ENCODE peak calls at places on chromosomes 3 and 15, in seven cellular contexts. O, C, J, P, H, U and G are unnamed samples.

GRCh38 chr3:197525706-197526105 is 30.1 kb downstream of the BDH1 start:
- DNase-seq in H (peak), P (no peak), J (no peak), O (no peak), U (no peak), C (no peak), G (no peak)

GRCh38 chr15:100958326-100959065 is 39.3 kb downstream of the LRRK1 start:
- DNase-seq in C (no peak), J (no peak), H (peak), P (no peak), O (peak), U (no peak), G (no peak)

GRCh38 chr3:18499256-18499655 is 74.1 kb upstream of the SATB1 start:
- DNase-seq in J (no peak), C (no peak), H (no peak), O (no peak), U (no peak), P (no peak), G (no peak)

GRCh38 chr3:154901263-154901662 is 178.9 kb upstream of the MME start:
- DNase-seq in C (no peak), H (no peak), O (no peak), J (no peak), U (no peak), P (no peak), G (no peak)

GRCh38 chr15:45868109-45868691 is 233.4 kb downstream of the SQOR start:
- DNase-seq in C (no peak), P (no peak), J (no peak), U (no peak), H (no peak), O (no peak), G (no peak)

GRCh38 chr3:151169700-151170224 is 33.3 kb downstream of the GPR171 start:
- DNase-seq in P (peak), O (no peak), J (no peak), C (no peak), H (no peak), U (no peak), G (no peak)

GRCh38 chr15:48582472-48583235 is 62.9 kb downstream of the FBN1 start:
- DNase-seq in U (no peak), H (peak), C (no peak), J (peak), P (peak), O (no peak), G (no peak)

GRCh38 chr15:43207024-43207423 is 13.8 kb downstream of the EPB42 start:
- DNase-seq in H (no peak), U (no peak), O (no peak), C (no peak), P (no peak), J (no peak), G (no peak)

GRCh38 chr15:45715528-45715927 is 80.7 kb downstream of the SQOR start:
- DNase-seq in O (no peak), H (no peak), U (no peak), P (no peak), J (no peak), C (no peak), G (no peak)

GRCh38 chr3:9234191-9234590 is 15.3 kb downstream of the SRGAP3 start:
- DNase-seq in J (no peak), P (no peak), O (no peak), H (no peak), C (no peak), U (no peak), G (no peak)

GRCh38 chr15:55110446-55110845 is 86.3 kb downstream of the RSL24D1 start:
- DNase-seq in H (no peak), U (no peak), C (no peak), J (no peak), O (no peak), P (no peak), G (no peak)

GRCh38 chr3:111159391-111159790 is 87.8 kb downstream of the NECTIN3 start:
- DNase-seq in P (no peak), H (peak), O (peak), U (no peak), C (no peak), J (no peak), G (no peak)

GRCh38 chr3:49671291-49672288 is 2.6 kb upstream of the APEH start:
- DNase-seq in O (peak), P (peak), J (no peak), U (no peak), H (peak), C (peak), G (peak)

GRCh38 chr3:15327941-15328340 is 4.4 kb downstream of the SH3BP5 start:
- DNase-seq in J (peak), O (no peak), H (no peak), C (no peak), U (no peak), P (peak), G (no peak)

GRCh38 chr15:45799508-45799907 is 164.7 kb downstream of the SQOR start:
- DNase-seq in U (no peak), H (no peak), O (no peak), C (no peak), P (no peak), J (no peak), G (no peak)

GRCh38 chr3:16302082-16302631 is 37.1 kb downstream of the OXNAD1 start:
- DNase-seq in J (no peak), C (no peak), P (no peak), O (no peak), H (no peak), U (no peak), G (no peak)

GRCh38 chr3:16511561-16512434 is 1.7 kb downstream of the RFTN1 start:
- DNase-seq in O (no peak), J (peak), U (no peak), P (peak), C (peak), H (peak), G (peak)

GRCh38 chr15:46618984-46619383 is 984.2 kb downstream of the SQOR start:
- DNase-seq in U (no peak), C (no peak), O (no peak), J (no peak), P (no peak), H (no peak), G (no peak)

GRCh38 chr15:78633348-78633747 is 7.7 kb downstream of the CHRNB4 start:
- DNase-seq in J (no peak), U (no peak), P (no peak), O (no peak), C (no peak), H (no peak), G (no peak)